ENCODE peak calls at places on chromosomes 1 and 21, in five cellular contexts. G is DND-41, H is left ventricle myocardium inferior, Z is GM12865, Y is GM20000. L is an unnamed sample.

GRCh38 chr21:45982758-45983731 is 1.5 kb downstream of the COL6A1 start:
- DNase-seq in G (no peak), H (peak), Z (no peak), Y (no peak), L (no peak)

GRCh38 chr1:29584816-29585600 is 348.7 kb downstream of the PTPRU start:
- DNase-seq in G (no peak), H (no peak), Z (no peak), Y (no peak), L (no peak)

GRCh38 chr21:34722684-34723300 is 54.0 kb downstream of the CLIC6 start:
- DNase-seq in G (peak), H (no peak), Z (no peak), Y (peak), L (peak)

GRCh38 chr1:60132985-60133673 is 59.6 kb upstream of the C1orf87 start:
- DNase-seq in G (no peak), H (no peak), Z (no peak), Y (no peak), L (no peak)

GRCh38 chr1:20072771-20073170 is 2.8 kb downstream of the PLA2G5 start:
- DNase-seq in G (no peak), H (no peak), Z (no peak), Y (no peak), L (no peak)

GRCh38 chr21:38363684-38364083 is 106.9 kb downstream of the KCNJ15 start:
- DNase-seq in G (no peak), H (no peak), Z (no peak), Y (no peak), L (no peak)

GRCh38 chr1:220119043-220119512 is 25.1 kb downstream of the IARS2 start:
- DNase-seq in G (no peak), H (no peak), Z (no peak), Y (no peak), L (no peak)

GRCh38 chr1:221040716-221041275 is 161.6 kb downstream of the HLX start:
- DNase-seq in G (no peak), H (no peak), Z (no peak), Y (no peak), L (no peak)

GRCh38 chr1:198623920-198624647 is 14.8 kb upstream of the PTPRC start:
- DNase-seq in G (peak), H (no peak), Z (peak), Y (no peak), L (no peak)

GRCh38 chr1:207364622-207365021 is 43.1 kb downstream of the CD55 start:
- DNase-seq in G (no peak), H (no peak), Z (no peak), Y (no peak), L (no peak)

GRCh38 chr1:108865316-108865910 is 8.5 kb upstream of the AKNAD1 start:
- DNase-seq in G (no peak), H (no peak), Z (no peak), Y (no peak), L (no peak)

GRCh38 chr21:42248783-42249597 is 30.1 kb downstream of the ABCG1 start:
- DNase-seq in G (no peak), H (no peak), Z (peak), Y (peak), L (no peak)

GRCh38 chr1:27621067-27621920 is 13.7 kb downstream of the FGR start:
- DNase-seq in G (no peak), H (no peak), Z (no peak), Y (no peak), L (no peak)

GRCh38 chr1:183048087-183049085 is 25.2 kb downstream of the LAMC1 start:
- DNase-seq in G (no peak), H (no peak), Z (peak), Y (peak), L (no peak)

GRCh38 chr1:94215955-94216354 is 21.4 kb downstream of the ARHGAP29 start:
- DNase-seq in G (no peak), H (no peak), Z (no peak), Y (no peak), L (no peak)

GRCh38 chr1:45769261-45769932 is 18.9 kb upstream of the IPP start:
- DNase-seq in G (no peak), H (no peak), Z (no peak), Y (no peak), L (no peak)

GRCh38 chr1:80656628-80657019 is 1144.1 kb upstream of the ADGRL2 start:
- DNase-seq in G (no peak), H (no peak), Z (no peak), Y (no peak), L (no peak)

GRCh38 chr1:24308365-24309015 is 10.7 kb upstream of the GRHL3 start:
- DNase-seq in G (no peak), H (no peak), Z (peak), Y (no peak), L (no peak)
- TF ChIP-seq CTCF in G (no peak), H (no peak), Z (peak), Y (no peak), L (peak)

GRCh38 chr1:25369241-25369640 is 31.1 kb downstream of the TMEM50A start:
- DNase-seq in G (no peak), H (no peak), Z (no peak), Y (no peak), L (no peak)
- TF ChIP-seq CTCF in G (no peak), H (no peak), Z (no peak), Y (no peak), L (no peak)

DNA sequence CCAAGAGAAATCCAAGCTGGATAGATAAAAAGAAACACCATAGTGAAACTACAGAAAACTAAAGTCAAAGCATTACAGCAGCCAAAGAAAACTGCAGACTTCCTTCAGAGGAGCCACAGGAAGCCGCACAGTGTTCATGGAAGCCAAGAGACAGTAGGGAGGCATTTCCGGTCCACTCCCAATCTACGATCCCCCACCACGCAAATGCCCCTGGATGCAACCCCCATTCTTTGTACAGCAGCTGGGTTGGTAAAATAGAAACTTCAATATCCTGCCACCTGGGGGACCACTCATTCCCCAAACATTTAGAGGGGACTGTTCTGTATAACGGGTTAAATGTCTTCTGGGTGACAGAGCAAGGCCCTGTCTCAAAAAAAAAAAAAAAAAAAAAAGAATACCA is 43.9 kb upstream of the TSPEAR start:
- DNase-seq in G (no peak), H (no peak), Z (no peak), Y (no peak), L (no peak)
- TF ChIP-seq CTCF in G (no peak), H (peak), Z (no peak), Y (peak), L (no peak)

GRCh38 chr1:157584503-157584902 is 13.4 kb downstream of the FCRL4 start:
- DNase-seq in G (no peak), H (no peak), Z (no peak), Y (no peak), L (no peak)

GRCh38 chr1:157580179-157580827 is 17.6 kb downstream of the FCRL4 start:
- DNase-seq in G (peak), H (no peak), Z (peak), Y (peak), L (peak)

GRCh38 chr1:157580828-157581210 is 17.1 kb downstream of the FCRL4 start:
- DNase-seq in G (no peak), H (no peak), Z (no peak), Y (no peak), L (no peak)

DNA sequence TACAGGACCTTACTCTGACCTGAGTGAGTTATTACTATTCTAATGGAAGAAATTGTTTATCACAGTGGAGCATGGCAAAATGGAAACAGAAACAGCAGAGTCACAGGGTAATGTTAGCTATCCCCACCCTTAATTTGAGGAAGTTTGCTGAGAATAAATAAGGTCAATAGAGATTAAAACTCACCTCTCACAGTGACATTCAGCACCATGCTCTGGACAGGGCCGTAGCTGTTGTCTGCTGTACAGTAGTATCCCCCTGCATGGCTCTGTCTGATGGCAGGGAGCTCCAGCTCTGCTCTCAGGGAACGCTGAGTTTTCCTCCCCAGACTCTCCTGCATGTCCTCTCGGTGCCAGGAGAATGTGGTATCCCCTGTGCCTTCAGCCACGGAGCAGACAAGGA is 11.9 kb downstream of the FCRL4 start:
- DNase-seq in G (peak), H (no peak), Z (no peak), Y (no peak), L (no peak)
- TF ChIP-seq CTCF in G (no peak), H (no peak), Z (no peak), Y (no peak), L (no peak)

L was measured in progenitor cell of endocrine pancreas.